ENCODE peak calls at places on chromosomes 6 and 20, in seven cellular contexts. W is brain pericyte; P is activated CD8-positive, alpha-beta memory T cell treated with anti-CD3 and anti-CD28 coated beads, Interleukin-2, amount 10 ng/mL, durations not matched to agents 7 days and 5 days; H is SHP77 treated with DMSO at 0.1 percent for 48 hours; R is NCI-H2171; M is astrocyte of the cerebellum; T is right cardiac atrium. N is an unnamed sample.

GRCh38 chr20:7161690-7162089 is 394.2 kb downstream of the BMP2 start:
- DNase-seq in W (no peak), P (no peak), H (peak), R (no peak), M (peak), T (peak), N (no peak)

GRCh38 chr6:163406320-163406719 is 8.2 kb upstream of the QKI start:
- DNase-seq in W (no peak), P (no peak), H (no peak), R (no peak), M (no peak), T (no peak), N (no peak)

GRCh38 chr6:44646355-44646754 is 258.8 kb downstream of the CDC5L start:
- DNase-seq in W (no peak), P (no peak), H (no peak), R (no peak), M (peak), T (no peak), N (no peak)

GRCh38 chr20:8213831-8214587 is 81.9 kb downstream of the PLCB1 start:
- DNase-seq in W (no peak), P (no peak), H (no peak), R (no peak), M (no peak), T (no peak), N (no peak)

GRCh38 chr6:70456725-70457124 is 43.4 kb downstream of the FAM135A start:
- DNase-seq in W (no peak), P (no peak), H (no peak), R (no peak), M (no peak), T (no peak), N (no peak)

GRCh38 chr6:7249391-7249790 is 63.6 kb downstream of the SSR1 start:
- DNase-seq in W (no peak), P (no peak), H (no peak), R (no peak), M (peak), T (no peak), N (no peak)

GRCh38 chr6:150627154-150627553 is 27.5 kb downstream of the PLEKHG1 start:
- DNase-seq in W (no peak), P (no peak), H (no peak), R (no peak), M (no peak), T (no peak), N (no peak)

GRCh38 chr6:127550403-127550802 is 26.6 kb upstream of the C6orf58 start:
- DNase-seq in W (no peak), P (no peak), H (no peak), R (no peak), M (no peak), T (no peak), N (no peak)

GRCh38 chr6:31877651-31878161 is 1.1 kb downstream of the SLC44A4 start:
- DNase-seq in W (no peak), P (no peak), H (peak), R (no peak), M (no peak), T (peak), N (no peak)

GRCh38 chr6:140485740-140486467 is 1111.5 kb upstream of the CITED2 start:
- DNase-seq in W (no peak), P (no peak), H (peak), R (no peak), M (peak), T (peak), N (no peak)

GRCh38 chr6:6657085-6657819 is 68.7 kb downstream of the LY86 start:
- DNase-seq in W (no peak), P (no peak), H (no peak), R (no peak), M (no peak), T (no peak), N (no peak)

GRCh38 chr6:138431276-138432062 is 27.4 kb downstream of the HEBP2 start:
- DNase-seq in W (no peak), P (no peak), H (no peak), R (no peak), M (no peak), T (no peak), N (no peak)

GRCh38 chr6:135647521-135647920 is 150.0 kb upstream of the AHI1 start:
- DNase-seq in W (no peak), P (no peak), H (no peak), R (no peak), M (no peak), T (no peak), N (no peak)

GRCh38 chr6:27592481-27593199 is 119.7 kb upstream of the ZNF184 start:
- DNase-seq in W (no peak), P (peak), H (peak), R (peak), M (no peak), T (no peak), N (no peak)

GRCh38 chr20:25286917-25287316 is 39.0 kb downstream of the PYGB start:
- DNase-seq in W (no peak), P (no peak), H (no peak), R (no peak), M (no peak), T (peak), N (no peak)

GRCh38 chr20:19110866-19111460 is 101.5 kb upstream of the SLC24A3 start:
- DNase-seq in W (no peak), P (no peak), H (no peak), R (peak), M (no peak), T (no peak), N (no peak)

GRCh38 chr6:149118737-149119653 is 198.5 kb upstream of the TAB2 start:
- DNase-seq in W (no peak), P (no peak), H (no peak), R (no peak), M (no peak), T (no peak), N (no peak)

GRCh38 chr6:54980511-54981275 is 134.1 kb downstream of the FAM83B start:
- DNase-seq in W (no peak), P (no peak), H (no peak), R (no peak), M (peak), T (no peak), N (no peak)

GRCh38 chr20:37245671-37246237 is 15.9 kb downstream of the GHRH start:
- DNase-seq in W (no peak), P (no peak), H (no peak), R (no peak), M (no peak), T (no peak), N (no peak)

GRCh38 chr6:79947191-79948173 is at the start of gene ELOVL4:
- DNase-seq in W (no peak), P (peak), H (peak), R (peak), M (peak), T (peak), N (peak)

N was measured in T-helper 1 cell.